ENCODE peak calls at places on chromosomes 6 and 20, in seven cellular contexts. Q is fibroblast of lung; N is retinal pigment epithelial cell; C is esophagus squamous epithelium; Z is fibroblast of mammary gland; K is effector memory CD4-positive, alpha-beta T cell; Y is stomach. I is an unnamed sample.

GRCh38 chr6:4371207-4371921 is 236.0 kb upstream of the ECI2 start:
- DNase-seq in N (no peak), C (no peak), K (no peak), Y (peak), Z (peak), Q (peak), I (no peak)

GRCh38 chr6:109979033-109979921 is 1.2 kb downstream of the GPR6 start:
- DNase-seq in Y (no peak), N (no peak), K (no peak), Q (no peak), C (no peak), Z (no peak), I (no peak)

GRCh38 chr20:39660965-39661364 is 698.8 kb downstream of the DHX35 start:
- DNase-seq in Y (no peak), K (no peak), N (no peak), Q (no peak), Z (no peak), C (no peak), I (no peak)

GRCh38 chr6:160462551-160463109 is 114.5 kb downstream of the SLC22A3 start:
- DNase-seq in K (peak), Q (peak), C (no peak), Y (no peak), Z (peak), N (peak), I (no peak)

GRCh38 chr20:56358070-56358469 is 704 bp upstream of the FAM210B start:
- DNase-seq in C (no peak), Y (no peak), Z (no peak), Q (no peak), K (no peak), N (no peak), I (no peak)

GRCh38 chr6:38209291-38209865 is 389.9 kb downstream of the ZFAND3 start:
- DNase-seq in Z (no peak), C (no peak), Q (peak), Y (no peak), N (peak), K (no peak), I (no peak)

GRCh38 chr20:44696315-44696714 is 18.9 kb upstream of the CCN5 start:
- DNase-seq in Z (no peak), N (no peak), Y (no peak), C (no peak), K (no peak), Q (no peak), I (no peak)

GRCh38 chr20:17873410-17874270 is 95.0 kb downstream of the SNX5 start:
- DNase-seq in Y (peak), Q (peak), C (no peak), N (peak), K (no peak), Z (peak), I (peak)

GRCh38 chr6:6466967-6467761 is 121.4 kb upstream of the LY86 start:
- DNase-seq in Q (no peak), N (no peak), K (no peak), C (no peak), Y (no peak), Z (peak), I (no peak)

GRCh38 chr6:127832381-127832780 is 68.5 kb downstream of the THEMIS start:
- DNase-seq in K (no peak), N (no peak), Z (no peak), Y (no peak), C (no peak), Q (no peak), I (no peak)

GRCh38 chr6:145199961-145200360 is 535.4 kb downstream of the EPM2A start:
- DNase-seq in N (no peak), Z (peak), Y (no peak), C (no peak), K (no peak), Q (peak), I (no peak)

GRCh38 chr6:140069576-140069975 is 695.1 kb upstream of the CITED2 start:
- DNase-seq in C (no peak), K (no peak), Q (no peak), Z (no peak), Y (no peak), N (no peak), I (no peak)

GRCh38 chr6:106116125-106116524 is 30.0 kb downstream of the PRDM1 start:
- DNase-seq in Z (no peak), Q (no peak), C (no peak), Y (no peak), K (no peak), N (no peak), I (peak)

DNA sequence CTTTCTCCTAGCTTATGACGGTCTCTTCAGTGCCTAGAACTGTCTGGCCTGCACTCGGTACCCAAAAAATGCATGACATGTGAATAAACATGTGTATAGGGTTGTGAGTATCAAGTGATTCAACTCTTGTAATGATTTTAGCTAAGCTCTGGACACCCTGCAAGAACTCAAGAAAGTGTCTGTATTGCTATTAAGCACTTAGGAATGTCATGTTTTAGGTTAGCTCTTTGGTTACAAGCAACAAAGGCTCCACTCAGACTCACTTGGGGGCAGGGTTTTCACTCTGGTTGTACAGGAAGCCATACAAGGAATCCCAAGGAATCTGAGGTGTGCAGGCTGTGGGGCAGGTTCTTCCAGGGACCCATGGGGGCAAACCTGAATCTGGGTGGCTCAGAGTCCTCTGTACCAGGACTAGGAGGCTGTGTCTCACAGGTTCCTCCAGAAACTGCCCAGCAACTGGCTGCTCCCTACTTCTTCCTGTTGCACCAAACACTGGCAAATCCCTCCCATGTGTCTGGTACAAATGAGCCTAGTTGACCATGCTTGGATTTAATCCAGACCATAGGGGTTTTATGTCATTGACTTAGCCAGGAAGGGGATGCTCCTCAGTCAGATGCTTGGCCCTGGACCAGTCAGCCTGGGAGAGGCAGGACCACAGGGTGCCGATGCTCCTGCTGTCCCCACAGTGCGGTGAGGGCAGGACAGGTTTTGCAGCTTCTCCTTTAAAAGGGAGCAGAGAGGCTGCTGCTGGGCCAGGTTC is 77.9 kb upstream of the CDH4 start:
- DNase-seq in Y (no peak), N (peak), Q (no peak), Z (no peak), C (no peak), K (no peak), I (no peak)
- H3K4me3 ChIP-seq in Y (no peak), N (no peak), Q (no peak), Z (no peak), C (no peak), K (no peak), I (no peak)

DNA sequence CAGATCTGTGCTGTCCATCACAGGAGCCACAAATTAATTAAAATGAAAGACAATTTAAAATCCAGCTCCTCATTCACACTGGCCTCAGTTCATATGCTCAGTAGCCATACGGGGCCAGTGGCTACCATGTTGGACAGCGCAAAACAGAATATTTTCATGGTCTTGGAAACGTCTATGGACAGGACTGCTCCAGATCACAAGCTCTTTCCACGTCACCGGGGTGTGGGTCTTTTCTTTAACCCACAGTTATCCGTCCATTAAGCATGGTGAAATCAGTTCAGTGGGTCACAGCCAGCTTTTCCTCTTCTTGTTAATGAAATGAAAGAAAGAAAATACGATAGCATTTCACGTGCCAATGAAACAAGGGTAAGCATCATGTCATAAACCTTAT is 24.1 kb downstream of the GFOD1 start:
- DNase-seq in Q (peak), N (no peak), K (no peak), Y (no peak), Z (no peak), C (no peak), I (no peak)
- H3K4me3 ChIP-seq in Q (no peak), N (no peak), K (no peak), Y (no peak), Z (no peak), C (no peak), I (no peak)

GRCh38 chr20:63697357-63697867 is 960 bp downstream of the TNFRSF6B start:
- DNase-seq in Q (no peak), N (no peak), Z (no peak), C (no peak), Y (no peak), K (no peak), I (no peak)
- H3K4me3 ChIP-seq in Q (peak), N (peak), Z (peak), C (peak), Y (no peak), K (no peak), I (no peak)

DNA sequence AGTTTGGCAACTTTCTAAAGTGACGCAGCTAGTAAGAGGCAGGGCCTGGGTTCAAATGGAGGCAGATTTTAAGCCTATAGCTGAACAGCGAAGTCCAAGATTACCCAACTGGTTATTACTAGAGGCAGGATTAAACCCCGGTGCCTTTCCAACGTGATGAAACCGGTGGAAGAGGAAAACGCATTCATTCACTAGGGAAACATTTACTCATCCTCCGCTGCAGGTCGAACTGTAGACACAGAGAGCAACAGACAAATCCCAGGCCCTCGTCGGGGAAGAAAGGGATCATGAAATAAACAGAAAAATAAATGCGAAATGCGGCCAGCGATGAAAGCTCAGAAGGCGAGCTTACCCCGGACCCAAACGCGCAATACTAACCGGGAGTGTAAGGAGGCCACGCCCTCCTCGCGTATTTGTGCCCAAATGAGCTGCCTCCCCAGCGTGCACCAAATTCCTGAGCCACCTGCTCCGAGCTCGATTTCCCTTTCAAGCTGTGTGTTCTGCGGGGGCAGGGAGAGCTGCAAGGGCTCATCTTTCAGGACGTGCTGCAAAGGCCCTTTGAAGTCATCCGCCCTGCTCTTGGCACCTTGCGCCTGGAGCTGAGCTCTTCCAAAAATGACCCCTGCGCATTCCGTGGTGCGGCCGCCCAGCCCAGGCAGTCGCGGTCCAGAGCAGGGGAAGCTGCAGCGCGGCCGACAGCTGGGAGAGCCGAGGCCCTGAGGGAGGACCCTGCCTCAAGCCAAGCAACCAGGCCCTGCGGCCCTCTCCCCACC is 46.9 kb downstream of the PDYN start:
- DNase-seq in N (no peak), Y (peak), Q (peak), C (no peak), Z (peak), K (no peak), I (no peak)
- H3K4me3 ChIP-seq in N (peak), Y (peak), Q (peak), C (no peak), Z (no peak), K (no peak), I (no peak)

GRCh38 chr20:19757487-19757972 is 528 bp upstream of the RIN2 start:
- DNase-seq in Z (peak), K (no peak), Q (peak), C (no peak), Y (peak), N (peak), I (peak)
- H3K4me3 ChIP-seq in Z (peak), K (peak), Q (peak), C (peak), Y (peak), N (peak), I (peak)

GRCh38 chr6:150435832-150436231 is 67.0 kb downstream of the IYD start:
- DNase-seq in C (no peak), Y (no peak), Z (peak), K (no peak), Q (no peak), N (no peak), I (no peak)
- H3K4me3 ChIP-seq in C (no peak), Y (no peak), Z (no peak), K (no peak), Q (no peak), N (no peak), I (no peak)

GRCh38 chr20:50323209-50323608 is 132.6 kb downstream of the CEBPB start:
- DNase-seq in N (no peak), Y (no peak), C (no peak), Q (no peak), K (no peak), Z (no peak), I (peak)
- H3K4me3 ChIP-seq in N (no peak), Y (no peak), C (no peak), Q (no peak), K (no peak), Z (no peak), I (no peak)

GRCh38 chr6:167049275-167049674 is 50.1 kb downstream of the CEP43 start:
- DNase-seq in N (no peak), K (no peak), C (no peak), Z (no peak), Y (no peak), Q (no peak), I (no peak)

GRCh38 chr6:167045828-167046580 is 46.8 kb downstream of the CEP43 start:
- DNase-seq in Z (no peak), Q (no peak), K (no peak), N (no peak), C (no peak), Y (no peak), I (no peak)

GRCh38 chr6:167046861-167047495 is 47.8 kb downstream of the CEP43 start:
- DNase-seq in Q (no peak), C (no peak), Z (no peak), K (no peak), Y (no peak), N (no peak), I (no peak)

GRCh38 chr6:167044696-167045095 is 45.5 kb downstream of the CEP43 start:
- DNase-seq in K (no peak), N (no peak), Y (no peak), C (no peak), Z (peak), Q (peak), I (no peak)

GRCh38 chr6:167047554-167047953 is 48.4 kb downstream of the CEP43 start:
- DNase-seq in Y (peak), C (no peak), Z (no peak), K (peak), Q (no peak), N (no peak), I (no peak)
- H3K4me3 ChIP-seq in Y (no peak), C (no peak), Z (no peak), K (no peak), Q (no peak), N (no peak), I (no peak)

GRCh38 chr6:169424149-169424804 is 170.6 kb upstream of the THBS2 start:
- DNase-seq in K (no peak), Q (no peak), Z (peak), Y (no peak), C (no peak), N (no peak), I (no peak)
- H3K4me3 ChIP-seq in K (no peak), Q (no peak), Z (peak), Y (no peak), C (no peak), N (no peak), I (no peak)

DNA sequence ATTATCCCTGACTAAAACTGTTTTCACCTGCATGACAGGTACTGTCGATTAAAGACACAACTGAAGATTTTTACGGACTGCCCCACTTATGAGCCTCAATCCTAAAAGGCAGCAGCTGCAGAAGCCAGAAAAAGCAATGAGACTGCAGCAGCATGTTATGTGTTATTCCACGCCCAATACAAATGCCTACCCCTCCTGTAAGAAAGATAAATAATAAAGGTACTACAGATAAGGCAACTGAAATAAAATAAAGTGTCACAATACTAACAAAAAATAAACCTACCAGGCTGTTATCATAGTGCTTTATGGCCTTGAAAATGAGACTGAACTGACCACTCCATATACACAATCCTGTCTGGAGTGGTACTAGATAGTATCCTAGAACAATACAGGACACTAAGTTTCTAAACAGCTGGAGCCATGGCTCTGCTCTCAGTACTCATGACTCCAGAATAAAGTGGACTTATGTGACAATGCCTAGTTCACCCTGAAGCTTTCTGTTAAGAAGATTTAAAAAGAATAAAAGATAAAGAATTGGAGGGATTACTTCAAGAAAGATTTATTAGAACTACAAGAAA is 9.5 kb downstream of the BCLAF1 start:
- DNase-seq in K (no peak), Y (no peak), Z (no peak), N (no peak), Q (no peak), C (no peak), I (no peak)
- H3K4me3 ChIP-seq in K (no peak), Y (no peak), Z (no peak), N (no peak), Q (no peak), C (no peak), I (no peak)

I was measured in MG63.